ENCODE peak calls at places on chromosomes 11 and 22, in ten cellular contexts. One of them, this sample, is unnamed.

GRCh38 chr22:43218786-43219185 is 31.9 kb upstream of the TTLL12 start:
- DNase-seq in HCT116: no peak
- DNase-seq in effector memory CD4-positive, alpha-beta T cell: no peak
- DNase-seq in uterus: no peak
- DNase-seq in fibroblast of lung: no peak
- DNase-seq in psoas muscle: no peak
- DNase-seq in iPS DF 6.9: no peak
- DNase-seq in lower lobe of right lung: no peak
- DNase-seq in RWPE2: no peak
- DNase-seq in neuronal stem cell: no peak
- DNase-seq in this sample: no peak

GRCh38 chr11:125446279-125446678 is 49.8 kb downstream of the FEZ1 start:
- DNase-seq in HCT116: no peak
- DNase-seq in effector memory CD4-positive, alpha-beta T cell: no peak
- DNase-seq in uterus: no peak
- DNase-seq in fibroblast of lung: no peak
- DNase-seq in psoas muscle: no peak
- DNase-seq in iPS DF 6.9: no peak
- DNase-seq in lower lobe of right lung: no peak
- DNase-seq in RWPE2: no peak
- DNase-seq in neuronal stem cell: no peak
- DNase-seq in this sample: no peak

GRCh38 chr11:2703487-2704141 is 3.8 kb upstream of the KCNQ1OT1 start:
- DNase-seq in HCT116: no peak
- DNase-seq in effector memory CD4-positive, alpha-beta T cell: no peak
- DNase-seq in uterus: peak; percentile 37
- DNase-seq in fibroblast of lung: no peak
- DNase-seq in psoas muscle: no peak
- DNase-seq in iPS DF 6.9: no peak
- DNase-seq in lower lobe of right lung: peak; percentile 19
- DNase-seq in RWPE2: no peak
- DNase-seq in neuronal stem cell: no peak
- DNase-seq in this sample: no peak

GRCh38 chr11:133836076-133836548 is 9.2 kb downstream of the SPATA19 start:
- DNase-seq in HCT116: no peak
- DNase-seq in effector memory CD4-positive, alpha-beta T cell: no peak
- DNase-seq in uterus: no peak
- DNase-seq in fibroblast of lung: no peak
- DNase-seq in psoas muscle: no peak
- DNase-seq in iPS DF 6.9: no peak
- DNase-seq in lower lobe of right lung: no peak
- DNase-seq in RWPE2: no peak
- DNase-seq in neuronal stem cell: no peak
- DNase-seq in this sample: no peak

GRCh38 chr11:65503923-65504670 is 5.3 kb downstream of the MALAT1 start:
- DNase-seq in HCT116: no peak
- DNase-seq in effector memory CD4-positive, alpha-beta T cell: no peak
- DNase-seq in uterus: no peak
- DNase-seq in fibroblast of lung: peak; percentile 56
- DNase-seq in psoas muscle: no peak
- DNase-seq in iPS DF 6.9: no peak
- DNase-seq in lower lobe of right lung: no peak
- DNase-seq in RWPE2: no peak
- DNase-seq in neuronal stem cell: no peak
- DNase-seq in this sample: peak; percentile 86

GRCh38 chr22:41041532-41041931 is 50.9 kb upstream of the EP300 start:
- DNase-seq in HCT116: no peak
- DNase-seq in effector memory CD4-positive, alpha-beta T cell: no peak
- DNase-seq in uterus: no peak
- DNase-seq in fibroblast of lung: no peak
- DNase-seq in psoas muscle: no peak
- DNase-seq in iPS DF 6.9: no peak
- DNase-seq in lower lobe of right lung: no peak
- DNase-seq in RWPE2: no peak
- DNase-seq in neuronal stem cell: no peak
- DNase-seq in this sample: no peak

GRCh38 chr11:70569173-70569890 is 171.0 kb downstream of the CTTN start:
- DNase-seq in HCT116: no peak
- DNase-seq in effector memory CD4-positive, alpha-beta T cell: no peak
- DNase-seq in uterus: no peak
- DNase-seq in fibroblast of lung: no peak
- DNase-seq in psoas muscle: no peak
- DNase-seq in iPS DF 6.9: no peak
- DNase-seq in lower lobe of right lung: peak; percentile 44
- DNase-seq in RWPE2: peak; percentile 52
- DNase-seq in neuronal stem cell: no peak
- DNase-seq in this sample: no peak

GRCh38 chr11:32852142-32852541 is 22.4 kb downstream of the PRRG4 start:
- DNase-seq in HCT116: no peak
- DNase-seq in effector memory CD4-positive, alpha-beta T cell: no peak
- DNase-seq in uterus: no peak
- DNase-seq in fibroblast of lung: peak; percentile 72
- DNase-seq in psoas muscle: no peak
- DNase-seq in iPS DF 6.9: no peak
- DNase-seq in lower lobe of right lung: no peak
- DNase-seq in RWPE2: no peak
- DNase-seq in neuronal stem cell: no peak
- DNase-seq in this sample: no peak

GRCh38 chr22:32760815-32761214 is 40.7 kb upstream of the TIMP3 start:
- DNase-seq in HCT116: no peak
- DNase-seq in effector memory CD4-positive, alpha-beta T cell: no peak
- DNase-seq in uterus: no peak
- DNase-seq in fibroblast of lung: no peak
- DNase-seq in psoas muscle: no peak
- DNase-seq in iPS DF 6.9: no peak
- DNase-seq in lower lobe of right lung: no peak
- DNase-seq in RWPE2: no peak
- DNase-seq in neuronal stem cell: no peak
- DNase-seq in this sample: no peak

GRCh38 chr11:6077723-6078122 is 29.8 kb upstream of the OR56B4 start:
- DNase-seq in HCT116: no peak
- DNase-seq in effector memory CD4-positive, alpha-beta T cell: no peak
- DNase-seq in uterus: no peak
- DNase-seq in fibroblast of lung: no peak
- DNase-seq in psoas muscle: no peak
- DNase-seq in iPS DF 6.9: no peak
- DNase-seq in lower lobe of right lung: no peak
- DNase-seq in RWPE2: no peak
- DNase-seq in neuronal stem cell: no peak
- DNase-seq in this sample: no peak
- H3K4me1 ChIP-seq in HCT116: no peaks in the 10 kb centered on the region
- H3K4me1 ChIP-seq in effector memory CD4-positive, alpha-beta T cell: no peaks in the 10 kb centered on the region
- H3K4me1 ChIP-seq in uterus: no peaks in the 10 kb centered on the region
- H3K4me1 ChIP-seq in fibroblast of lung: no peaks in the 10 kb centered on the region
- H3K4me1 ChIP-seq in psoas muscle: no peaks in the 10 kb centered on the region
- H3K4me1 ChIP-seq in iPS DF 6.9: no peaks in the 10 kb centered on the region
- H3K4me1 ChIP-seq in lower lobe of right lung: no peaks in the 10 kb centered on the region
- H3K4me1 ChIP-seq in RWPE2: no peaks in the 10 kb centered on the region
- H3K4me1 ChIP-seq in neuronal stem cell: no peaks in the 10 kb centered on the region
- H3K4me1 ChIP-seq in this sample: no peaks in the 10 kb centered on the region

GRCh38 chr11:831132-831864 is 1.5 kb upstream of the CD151 start:
- DNase-seq in HCT116: no peak
- DNase-seq in effector memory CD4-positive, alpha-beta T cell: no peak
- DNase-seq in uterus: no peak
- DNase-seq in fibroblast of lung: peak; percentile 67
- DNase-seq in psoas muscle: no peak
- DNase-seq in iPS DF 6.9: no peak
- DNase-seq in lower lobe of right lung: no peak
- DNase-seq in RWPE2: no peak
- DNase-seq in neuronal stem cell: no peak
- DNase-seq in this sample: no peak
- H3K4me3 ChIP-seq in HCT116: peak overlapping the region; percentile 74
- H3K4me3 ChIP-seq in effector memory CD4-positive, alpha-beta T cell: no peak overlapping the region
- H3K4me3 ChIP-seq in uterus: no peak overlapping the region
- H3K4me3 ChIP-seq in fibroblast of lung: no peak overlapping the region
- H3K4me3 ChIP-seq in psoas muscle: peak overlapping the region; percentile 57
- H3K4me3 ChIP-seq in iPS DF 6.9: no peak overlapping the region
- H3K4me3 ChIP-seq in lower lobe of right lung: peak overlapping the region; percentile 58
- H3K4me3 ChIP-seq in RWPE2: no peak overlapping the region
- H3K4me3 ChIP-seq in neuronal stem cell: peak overlapping the region; percentile 62
- H3K4me3 ChIP-seq in this sample: no peak overlapping the region

GRCh38 chr11:3838504-3838903 is 2.3 kb downstream of the RHOG start:
- DNase-seq in HCT116: no peak
- DNase-seq in effector memory CD4-positive, alpha-beta T cell: no peak
- DNase-seq in uterus: no peak
- DNase-seq in fibroblast of lung: no peak
- DNase-seq in psoas muscle: no peak
- DNase-seq in iPS DF 6.9: no peak
- DNase-seq in lower lobe of right lung: no peak
- DNase-seq in RWPE2: no peak
- DNase-seq in neuronal stem cell: no peak
- DNase-seq in this sample: no peak

GRCh38 chr11:3835752-3836151 is 5.0 kb downstream of the RHOG start:
- DNase-seq in HCT116: no peak
- DNase-seq in effector memory CD4-positive, alpha-beta T cell: no peak
- DNase-seq in uterus: no peak
- DNase-seq in fibroblast of lung: no peak
- DNase-seq in psoas muscle: no peak
- DNase-seq in iPS DF 6.9: no peak
- DNase-seq in lower lobe of right lung: no peak
- DNase-seq in RWPE2: no peak
- DNase-seq in neuronal stem cell: no peak
- DNase-seq in this sample: no peak

GRCh38 chr11:3835100-3835485 is 5.7 kb downstream of the RHOG start:
- DNase-seq in HCT116: no peak
- DNase-seq in effector memory CD4-positive, alpha-beta T cell: no peak
- DNase-seq in uterus: no peak
- DNase-seq in fibroblast of lung: no peak
- DNase-seq in psoas muscle: no peak
- DNase-seq in iPS DF 6.9: no peak
- DNase-seq in lower lobe of right lung: no peak
- DNase-seq in RWPE2: no peak
- DNase-seq in neuronal stem cell: no peak
- DNase-seq in this sample: no peak

GRCh38 chr11:3837793-3838192 is 3.0 kb downstream of the RHOG start:
- DNase-seq in HCT116: no peak
- DNase-seq in effector memory CD4-positive, alpha-beta T cell: no peak
- DNase-seq in uterus: peak; percentile 27
- DNase-seq in fibroblast of lung: no peak
- DNase-seq in psoas muscle: no peak
- DNase-seq in iPS DF 6.9: no peak
- DNase-seq in lower lobe of right lung: peak; percentile 77
- DNase-seq in RWPE2: no peak
- DNase-seq in neuronal stem cell: no peak
- DNase-seq in this sample: no peak

DNA sequence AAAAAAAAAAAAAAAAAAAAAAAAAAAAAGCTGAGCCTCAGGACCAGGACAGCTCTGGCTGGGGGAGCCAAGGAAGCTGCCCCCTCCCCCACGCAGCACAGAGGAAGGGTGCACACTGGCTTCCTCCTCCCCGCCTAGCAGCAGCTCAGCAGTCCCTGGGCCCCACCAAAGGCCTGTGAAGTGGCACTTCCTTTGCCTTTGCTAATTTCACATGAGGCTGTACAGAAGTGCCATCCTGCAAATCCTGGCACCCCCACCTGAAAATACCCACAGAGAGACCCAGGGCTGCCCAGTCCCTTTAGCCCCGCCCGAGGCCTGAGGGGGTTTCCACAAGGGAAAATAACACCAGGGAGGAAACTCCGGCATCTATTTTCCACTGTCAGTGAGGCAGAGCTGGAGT is 3.9 kb downstream of the RHOG start:
- DNase-seq in HCT116: no peak
- DNase-seq in effector memory CD4-positive, alpha-beta T cell: peak; percentile 46
- DNase-seq in uterus: no peak
- DNase-seq in fibroblast of lung: no peak
- DNase-seq in psoas muscle: peak; percentile 46
- DNase-seq in iPS DF 6.9: no peak
- DNase-seq in lower lobe of right lung: peak; percentile 66
- DNase-seq in RWPE2: no peak
- DNase-seq in neuronal stem cell: no peak
- DNase-seq in this sample: no peak
- H3K4me1 ChIP-seq in HCT116: peaks cover 10% of the 10 kb centered on the region
- H3K4me1 ChIP-seq in effector memory CD4-positive, alpha-beta T cell: peaks cover 74% of the 10 kb centered on the region
- H3K4me1 ChIP-seq in uterus: no peaks in the 10 kb centered on the region
- H3K4me1 ChIP-seq in fibroblast of lung: peaks cover 14% of the 10 kb centered on the region
- H3K4me1 ChIP-seq in psoas muscle: peaks cover 36% of the 10 kb centered on the region
- H3K4me1 ChIP-seq in iPS DF 6.9: peaks cover 4% of the 10 kb centered on the region
- H3K4me1 ChIP-seq in lower lobe of right lung: peaks cover 84% of the 10 kb centered on the region
- H3K4me1 ChIP-seq in RWPE2: peaks cover 6% of the 10 kb centered on the region
- H3K4me1 ChIP-seq in neuronal stem cell: peaks cover 21% of the 10 kb centered on the region
- H3K4me1 ChIP-seq in this sample: peaks cover 16% of the 10 kb centered on the region

GRCh38 chr22:48975252-48975780 is 852.4 kb downstream of the BRD1 start:
- DNase-seq in HCT116: no peak
- DNase-seq in effector memory CD4-positive, alpha-beta T cell: no peak
- DNase-seq in uterus: no peak
- DNase-seq in fibroblast of lung: no peak
- DNase-seq in psoas muscle: no peak
- DNase-seq in iPS DF 6.9: no peak
- DNase-seq in lower lobe of right lung: no peak
- DNase-seq in RWPE2: no peak
- DNase-seq in neuronal stem cell: no peak
- DNase-seq in this sample: no peak
- H3K4me3 ChIP-seq in HCT116: no peak overlapping the region
- H3K4me3 ChIP-seq in effector memory CD4-positive, alpha-beta T cell: no peak overlapping the region
- H3K4me3 ChIP-seq in uterus: no peak overlapping the region
- H3K4me3 ChIP-seq in fibroblast of lung: no peak overlapping the region
- H3K4me3 ChIP-seq in psoas muscle: no peak overlapping the region
- H3K4me3 ChIP-seq in iPS DF 6.9: no peak overlapping the region
- H3K4me3 ChIP-seq in lower lobe of right lung: no peak overlapping the region
- H3K4me3 ChIP-seq in RWPE2: no peak overlapping the region
- H3K4me3 ChIP-seq in neuronal stem cell: no peak overlapping the region
- H3K4me3 ChIP-seq in this sample: no peak overlapping the region

GRCh38 chr22:39148727-39149535 is 3.5 kb downstream of the CBX7 start:
- DNase-seq in HCT116: no peak
- DNase-seq in effector memory CD4-positive, alpha-beta T cell: peak; percentile 72
- DNase-seq in uterus: peak; percentile 79
- DNase-seq in fibroblast of lung: no peak
- DNase-seq in psoas muscle: peak; percentile 72
- DNase-seq in iPS DF 6.9: no peak
- DNase-seq in lower lobe of right lung: no peak
- DNase-seq in RWPE2: no peak
- DNase-seq in neuronal stem cell: no peak
- DNase-seq in this sample: no peak

GRCh38 chr22:39148024-39148726 is 4.3 kb downstream of the CBX7 start:
- DNase-seq in HCT116: no peak
- DNase-seq in effector memory CD4-positive, alpha-beta T cell: no peak
- DNase-seq in uterus: no peak
- DNase-seq in fibroblast of lung: no peak
- DNase-seq in psoas muscle: peak; percentile 8
- DNase-seq in iPS DF 6.9: no peak
- DNase-seq in lower lobe of right lung: no peak
- DNase-seq in RWPE2: no peak
- DNase-seq in neuronal stem cell: no peak
- DNase-seq in this sample: no peak

GRCh38 chr22:39144101-39144815 is 8.2 kb downstream of the CBX7 start:
- DNase-seq in HCT116: no peak
- DNase-seq in effector memory CD4-positive, alpha-beta T cell: peak; percentile 42
- DNase-seq in uterus: peak; percentile 46
- DNase-seq in fibroblast of lung: peak; percentile 38
- DNase-seq in psoas muscle: no peak
- DNase-seq in iPS DF 6.9: no peak
- DNase-seq in lower lobe of right lung: peak; percentile 61
- DNase-seq in RWPE2: no peak
- DNase-seq in neuronal stem cell: no peak
- DNase-seq in this sample: peak; percentile 68

GRCh38 chr22:39147335-39148023 is 5.0 kb downstream of the CBX7 start:
- DNase-seq in HCT116: no peak
- DNase-seq in effector memory CD4-positive, alpha-beta T cell: no peak
- DNase-seq in uterus: no peak
- DNase-seq in fibroblast of lung: no peak
- DNase-seq in psoas muscle: no peak
- DNase-seq in iPS DF 6.9: no peak
- DNase-seq in lower lobe of right lung: no peak
- DNase-seq in RWPE2: no peak
- DNase-seq in neuronal stem cell: no peak
- DNase-seq in this sample: no peak

GRCh38 chr22:39146256-39147101 is 6.0 kb downstream of the CBX7 start:
- DNase-seq in HCT116: no peak
- DNase-seq in effector memory CD4-positive, alpha-beta T cell: no peak
- DNase-seq in uterus: no peak
- DNase-seq in fibroblast of lung: no peak
- DNase-seq in psoas muscle: no peak
- DNase-seq in iPS DF 6.9: no peak
- DNase-seq in lower lobe of right lung: no peak
- DNase-seq in RWPE2: no peak
- DNase-seq in neuronal stem cell: no peak
- DNase-seq in this sample: no peak
- H3K4me1 ChIP-seq in HCT116: peaks cover 5% of the 10 kb centered on the region
- H3K4me1 ChIP-seq in effector memory CD4-positive, alpha-beta T cell: peaks cover 57% of the 10 kb centered on the region
- H3K4me1 ChIP-seq in uterus: peaks cover 6% of the 10 kb centered on the region
- H3K4me1 ChIP-seq in fibroblast of lung: peaks cover 3% of the 10 kb centered on the region
- H3K4me1 ChIP-seq in psoas muscle: peaks cover 59% of the 10 kb centered on the region
- H3K4me1 ChIP-seq in iPS DF 6.9: peaks cover 12% of the 10 kb centered on the region
- H3K4me1 ChIP-seq in lower lobe of right lung: peaks cover 71% of the 10 kb centered on the region
- H3K4me1 ChIP-seq in RWPE2: no peaks in the 10 kb centered on the region
- H3K4me1 ChIP-seq in neuronal stem cell: peaks cover 18% of the 10 kb centered on the region
- H3K4me1 ChIP-seq in this sample: peaks cover 40% of the 10 kb centered on the region

This sample was measured in SJSA1.